ENCODE peak calls at places on chromosome 1, in eight cellular contexts. U is bronchial epithelial cell, O is cardiac muscle cell, P is mammary epithelial cell, G is heart right ventricle, V is H9, C is heart left ventricle, K is Peyer's patch. Y is an unnamed sample.

GRCh38 chr1:152539901-152540300 is 25.6 kb downstream of the CRCT1 start:
- DNase-seq in U (no peak), O (no peak), P (no peak), G (no peak), V (no peak), C (no peak), K (no peak), Y (no peak)

GRCh38 chr1:186220101-186220500 is 155.0 kb downstream of the TPR start:
- DNase-seq in U (no peak), O (no peak), P (no peak), G (no peak), V (no peak), C (no peak), K (no peak), Y (no peak)

GRCh38 chr1:36382669-36383068 is 3.1 kb downstream of the STK40 start:
- DNase-seq in U (no peak), O (no peak), P (no peak), G (no peak), V (no peak), C (no peak), K (no peak), Y (no peak)

GRCh38 chr1:42319128-42319851 is 15.7 kb downstream of the FOXJ3 start:
- DNase-seq in U (no peak), O (peak; percentile 64), P (peak; percentile 17), G (no peak), V (no peak), C (no peak), K (no peak), Y (no peak)

GRCh38 chr1:230861489-230861888 is 6.8 kb downstream of the C1orf198 start:
- DNase-seq in U (no peak), O (no peak), P (no peak), G (no peak), V (peak; percentile 73), C (no peak), K (no peak), Y (no peak)

GRCh38 chr1:77469311-77469710 is 187.5 kb downstream of the AK5 start:
- DNase-seq in U (peak; percentile 7), O (peak; percentile 34), P (no peak), G (no peak), V (no peak), C (no peak), K (no peak), Y (no peak)

GRCh38 chr1:209767706-209768105 is 11.9 kb downstream of the TRAF3IP3 start:
- DNase-seq in U (no peak), O (no peak), P (peak; percentile 34), G (no peak), V (no peak), C (no peak), K (no peak), Y (no peak)

GRCh38 chr1:34846265-34846664 is 13.3 kb downstream of the SMIM12 start:
- DNase-seq in U (no peak), O (no peak), P (no peak), G (no peak), V (no peak), C (no peak), K (no peak), Y (no peak)

GRCh38 chr1:33015216-33015615 is 21.5 kb downstream of the AK2 start:
- DNase-seq in U (no peak), O (peak; percentile 50), P (no peak), G (no peak), V (no peak), C (no peak), K (no peak), Y (no peak)

GRCh38 chr1:117567435-117567834 is 38.4 kb upstream of the TENT5C start:
- DNase-seq in U (no peak), O (no peak), P (no peak), G (no peak), V (no peak), C (no peak), K (no peak), Y (no peak)

GRCh38 chr1:4668738-4669700 is 14.6 kb downstream of the AJAP1 start:
- DNase-seq in U (peak; percentile 45), O (peak; percentile 44), P (peak; percentile 58), G (no peak), V (no peak), C (no peak), K (no peak), Y (no peak)

GRCh38 chr1:33161061-33161681 is 20.7 kb downstream of the TRIM62 start:
- DNase-seq in U (no peak), O (peak; percentile 84), P (no peak), G (peak; percentile 68), V (no peak), C (peak; percentile 83), K (no peak), Y (no peak)

GRCh38 chr1:210815641-210816040 is 318.3 kb downstream of the KCNH1 start:
- DNase-seq in U (no peak), O (no peak), P (no peak), G (no peak), V (no peak), C (no peak), K (no peak), Y (no peak)

GRCh38 chr1:165537351-165538107 is 6.3 kb upstream of the LRRC52 start:
- DNase-seq in U (no peak), O (no peak), P (no peak), G (no peak), V (no peak), C (no peak), K (no peak), Y (no peak)

GRCh38 chr1:234602334-234603220 is 7.4 kb downstream of the IRF2BP2 start:
- DNase-seq in U (peak; percentile 98), O (peak; percentile 88), P (peak; percentile 93), G (peak; percentile 56), V (no peak), C (no peak), K (no peak), Y (no peak)

GRCh38 chr1:247857069-247857985 is at the start of gene TRIM58:
- DNase-seq in U (no peak), O (no peak), P (peak; percentile 39), G (no peak), V (no peak), C (no peak), K (no peak), Y (peak; percentile 42)

DNA sequence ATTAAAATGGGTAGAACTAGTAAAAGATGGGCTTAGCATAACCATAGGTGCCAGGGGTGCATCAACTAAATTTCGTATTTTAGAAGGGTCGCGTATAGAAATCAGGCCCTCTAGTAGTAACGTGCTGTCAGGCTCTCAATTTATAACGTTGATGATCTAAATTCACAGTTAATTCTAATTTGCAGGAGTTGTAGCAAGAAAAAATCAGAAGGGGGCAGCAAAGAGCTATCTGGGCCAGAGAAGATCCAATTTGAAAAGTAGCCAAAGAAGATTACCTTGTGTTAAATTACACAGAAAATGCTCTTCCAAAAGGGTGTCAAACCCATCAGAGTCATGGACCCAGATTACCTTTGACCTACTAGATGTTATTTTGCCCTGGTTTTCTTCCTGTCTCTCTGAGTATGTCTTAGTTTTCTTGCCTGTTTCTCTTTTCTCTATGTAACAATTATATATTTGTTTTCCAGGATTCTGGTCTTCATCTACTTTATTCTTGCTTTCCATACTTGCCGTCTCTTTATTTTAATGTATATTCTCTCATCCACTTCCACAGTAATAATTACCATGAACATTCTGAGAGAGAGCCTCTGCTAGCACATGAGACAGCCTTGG is 1030.9 kb downstream of the AMY1C start:
- DNase-seq in U (peak; percentile 33), O (peak; percentile 29), P (peak; percentile 1), G (no peak), V (no peak), C (no peak), K (no peak), Y (no peak)
- TF ChIP-seq CTCF in U (peak; percentile 68), O (peak; percentile 64), P (peak; percentile 60), G (peak; percentile 70), V (peak; percentile 84), C (peak; percentile 65), K (peak; percentile 83), Y (no peak)

DNA sequence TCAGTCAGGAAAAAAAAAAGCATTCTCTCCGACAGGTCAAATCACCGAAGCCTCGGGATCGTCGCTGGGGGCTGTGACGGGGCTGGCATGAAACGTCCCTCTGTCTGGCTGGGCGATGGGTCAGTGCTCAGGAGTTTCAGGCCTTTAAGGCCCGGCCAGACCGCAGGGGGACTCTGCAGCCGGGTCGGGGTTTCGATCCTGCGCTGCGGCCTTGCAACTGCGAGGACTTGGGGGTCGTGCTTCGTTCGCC is 8.2 kb upstream of the CROCC start:
- DNase-seq in U (no peak), O (no peak), P (no peak), G (no peak), V (no peak), C (no peak), K (no peak), Y (no peak)
- TF ChIP-seq CTCF in U (no peak), O (no peak), P (no peak), G (no peak), V (no peak), C (no peak), K (peak; percentile 13), Y (no peak)

DNA sequence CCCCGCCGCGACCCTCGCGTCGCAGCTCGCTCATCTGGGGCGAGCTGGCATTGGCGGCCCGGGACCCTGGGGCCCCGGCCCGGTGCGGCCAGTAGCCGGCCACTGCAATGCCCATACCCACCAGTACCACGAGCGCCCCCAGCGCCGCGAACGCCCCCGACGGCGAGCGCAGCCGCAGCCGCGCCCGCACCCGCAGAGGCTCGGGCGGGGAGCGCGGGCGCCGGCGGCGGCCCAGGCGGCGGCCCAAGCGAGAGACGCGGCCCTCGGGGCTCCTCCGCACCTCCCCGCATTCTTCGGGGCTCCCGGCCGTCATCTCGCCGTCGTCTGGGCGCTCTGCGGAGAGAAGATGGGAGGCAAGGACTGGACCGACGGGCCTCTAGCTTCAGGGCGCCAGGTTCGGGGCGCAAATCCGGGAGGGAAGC is 2.2 kb downstream of the TMEM200B start:
- DNase-seq in U (no peak), O (peak; percentile 24), P (no peak), G (no peak), V (no peak), C (peak; percentile 32), K (no peak), Y (no peak)
- TF ChIP-seq CTCF in U (no peak), O (no peak), P (no peak), G (peak; percentile 3), V (peak; percentile 8), C (no peak), K (no peak), Y (no peak)

GRCh38 chr1:30777906-30778155 is 20.3 kb upstream of the LAPTM5 start:
- DNase-seq in U (no peak), O (no peak), P (no peak), G (no peak), V (no peak), C (no peak), K (no peak), Y (no peak)
- TF ChIP-seq CTCF in U (peak; percentile 11), O (peak; percentile 33), P (peak; percentile 12), G (peak; percentile 19), V (peak; percentile 49), C (peak; percentile 20), K (no peak), Y (no peak)

DNA sequence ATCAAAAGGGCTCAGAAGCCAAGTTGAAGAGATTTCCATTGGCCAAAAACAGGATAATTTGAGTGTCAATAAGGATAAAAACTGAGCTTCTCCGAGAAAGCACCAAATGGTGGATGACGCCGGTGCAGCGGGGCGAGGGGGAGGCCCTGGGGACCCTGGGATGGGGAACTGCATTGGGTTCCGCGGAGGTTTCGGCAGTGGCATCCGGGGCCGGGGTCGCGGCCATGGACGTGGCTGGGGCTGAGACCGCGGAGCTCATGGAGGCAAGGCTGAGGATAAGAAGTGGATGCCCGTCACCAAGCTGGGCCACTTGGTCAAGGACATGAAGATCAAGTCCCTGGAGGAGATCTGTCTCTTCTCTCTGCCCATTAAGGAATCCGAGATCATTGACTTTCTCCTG is 97.2 kb downstream of the DMRTA2 start:
- DNase-seq in U (no peak), O (no peak), P (no peak), G (no peak), V (no peak), C (no peak), K (no peak), Y (no peak)
- TF ChIP-seq CTCF in U (no peak), O (no peak), P (no peak), G (no peak), V (no peak), C (no peak), K (no peak), Y (no peak)

Y was measured in activated B cell treated with CpG ODN at 0.5 μM for 24 hours.